ENCODE peak calls at places on chromosome 18, in seven cellular contexts. J, F, L, E, D, K and T are unnamed samples.

GRCh38 chr18:30915336-30915988 is 127.1 kb downstream of the DSC3 start:
- DNase-seq in J (no peak), L (no peak), D (no peak), K (no peak), F (no peak), E (no peak), T (no peak)

GRCh38 chr18:31230495-31230894 is 67.8 kb upstream of the DSC1 start:
- DNase-seq in D (no peak), K (no peak), F (no peak), E (no peak), L (no peak), J (peak; percentile 86), T (no peak)

GRCh38 chr18:5717241-5717640 is 173.4 kb upstream of the EPB41L3 start:
- DNase-seq in D (no peak), L (no peak), J (no peak), K (no peak), E (no peak), F (no peak), T (no peak)

GRCh38 chr18:10015288-10015701 is 101.5 kb downstream of the VAPA start:
- DNase-seq in D (no peak), J (peak; percentile 17), F (no peak), L (no peak), K (no peak), E (no peak), T (no peak)

GRCh38 chr18:4352746-4353522 is 102.2 kb downstream of the DLGAP1 start:
- DNase-seq in L (no peak), E (no peak), F (no peak), D (no peak), K (no peak), J (no peak), T (no peak)

GRCh38 chr18:59219672-59220163 is at the start of gene GRP:
- DNase-seq in J (no peak), F (peak; percentile 72), D (no peak), L (no peak), E (no peak), K (no peak), T (no peak)

GRCh38 chr18:3758531-3758930 is 308.6 kb downstream of the TGIF1 start:
- DNase-seq in K (no peak), D (no peak), L (no peak), J (peak; percentile 77), F (no peak), E (no peak), T (no peak)

GRCh38 chr18:55416791-55417190 is 171.2 kb downstream of the TCF4 start:
- DNase-seq in F (no peak), L (no peak), J (no peak), K (no peak), D (no peak), E (no peak), T (no peak)

GRCh38 chr18:36379426-36379984 is 82.0 kb downstream of the FHOD3 start:
- DNase-seq in J (no peak), L (no peak), E (no peak), D (no peak), K (no peak), F (no peak), T (no peak)

GRCh38 chr18:76306685-76307292 is 188.3 kb downstream of the ZNF516 start:
- DNase-seq in K (no peak), D (no peak), F (no peak), E (no peak), L (no peak), J (no peak), T (peak; percentile 0)

GRCh38 chr18:77054606-77055428 is 77.8 kb downstream of the MBP start:
- DNase-seq in D (peak; percentile 71), F (peak; percentile 93), E (peak; percentile 61), J (peak; percentile 93), K (peak; percentile 92), L (peak; percentile 81), T (peak; percentile 83)

GRCh38 chr18:34773961-34774754 is 64.1 kb downstream of the DTNA start:
- DNase-seq in D (no peak), L (peak; percentile 54), E (peak; percentile 60), K (no peak), F (no peak), J (peak; percentile 64), T (no peak)

GRCh38 chr18:8548186-8548585 is 61.1 kb upstream of the RAB12 start:
- DNase-seq in J (peak; percentile 39), L (no peak), F (no peak), E (no peak), D (no peak), K (no peak), T (no peak)

GRCh38 chr18:35430721-35431441 is 53.7 kb upstream of the ZNF396 start:
- DNase-seq in J (no peak), E (no peak), L (no peak), F (no peak), D (no peak), K (no peak), T (no peak)

GRCh38 chr18:70333757-70334156 is 44.9 kb downstream of the SOCS6 start:
- DNase-seq in K (no peak), F (no peak), L (no peak), D (no peak), E (no peak), J (peak; percentile 100), T (no peak)

GRCh38 chr18:33755918-33756590 is 178.0 kb downstream of the ASXL3 start:
- DNase-seq in F (peak; percentile 18), E (no peak), K (no peak), D (no peak), L (no peak), J (peak; percentile 93), T (no peak)

GRCh38 chr18:5851998-5852397 is 43.3 kb downstream of the TMEM200C start:
- DNase-seq in F (no peak), D (no peak), K (no peak), L (no peak), E (no peak), J (no peak), T (no peak)

GRCh38 chr18:60649107-60649506 is 276.5 kb upstream of the MC4R start:
- DNase-seq in F (no peak), D (no peak), L (no peak), E (no peak), J (no peak), K (no peak), T (no peak)

GRCh38 chr18:36643016-36643415 is 185.8 kb downstream of the TPGS2 start:
- DNase-seq in E (no peak), L (no peak), K (no peak), D (no peak), F (no peak), J (no peak), T (no peak)

GRCh38 chr18:75679347-75679746 is 251.8 kb upstream of the SMIM21 start:
- DNase-seq in D (no peak), L (peak; percentile 65), J (no peak), F (no peak), K (no peak), E (no peak), T (no peak)

GRCh38 chr18:37742436-37742835 is 176.8 kb upstream of the CELF4 start:
- DNase-seq in L (no peak), D (no peak), F (no peak), K (no peak), J (no peak), E (no peak), T (no peak)

GRCh38 chr18:46333371-46334199 is 229.4 kb downstream of the HAUS1 start:
- DNase-seq in F (peak; percentile 71), J (no peak), D (no peak), E (no peak), K (no peak), L (peak; percentile 64), T (no peak)

GRCh38 chr18:31645411-31645810 is 39.0 kb downstream of the B4GALT6 start:
- DNase-seq in D (no peak), F (no peak), J (no peak), K (no peak), E (no peak), L (no peak), T (no peak)

GRCh38 chr18:361941-362913 is 94.4 kb upstream of the THOC1 start:
- DNase-seq in L (no peak), E (no peak), F (no peak), D (no peak), K (no peak), J (peak; percentile 81), T (no peak)

GRCh38 chr18:9233771-9234440 is 97.3 kb downstream of the ANKRD12 start:
- DNase-seq in J (no peak), F (peak; percentile 39), L (no peak), K (no peak), E (no peak), D (no peak), T (no peak)

DNA sequence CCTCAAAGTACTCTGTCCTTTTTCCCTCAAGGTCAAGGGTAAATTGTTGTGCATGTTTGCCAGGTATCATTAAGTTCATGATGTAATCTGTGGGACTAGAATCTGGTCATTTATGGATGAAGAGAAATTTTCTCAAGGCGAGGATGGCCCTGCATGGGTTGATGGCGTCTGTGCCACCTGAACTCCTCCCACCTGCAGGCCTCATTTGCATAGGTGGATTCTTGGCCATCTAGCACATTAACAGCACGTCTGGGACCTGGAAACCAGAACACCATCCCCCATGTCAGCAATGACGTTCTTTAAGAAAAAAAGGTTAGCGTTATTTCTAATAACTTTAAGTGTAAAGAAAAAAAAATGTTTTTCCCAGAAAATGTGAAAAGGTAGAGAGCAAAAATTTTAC is 145.8 kb downstream of the ESCO1 start:
- DNase-seq in D (no peak), E (no peak), J (no peak), F (no peak), L (no peak), K (no peak), T (no peak)
- H3K4me1 ChIP-seq in D (no peaks in the 10 kb centered on the region), E (no peaks in the 10 kb centered on the region), J (peaks cover 5% of the 10 kb centered on the region), F (no peaks in the 10 kb centered on the region), L (no peaks in the 10 kb centered on the region), K (no peaks in the 10 kb centered on the region), T (no peaks in the 10 kb centered on the region)

DNA sequence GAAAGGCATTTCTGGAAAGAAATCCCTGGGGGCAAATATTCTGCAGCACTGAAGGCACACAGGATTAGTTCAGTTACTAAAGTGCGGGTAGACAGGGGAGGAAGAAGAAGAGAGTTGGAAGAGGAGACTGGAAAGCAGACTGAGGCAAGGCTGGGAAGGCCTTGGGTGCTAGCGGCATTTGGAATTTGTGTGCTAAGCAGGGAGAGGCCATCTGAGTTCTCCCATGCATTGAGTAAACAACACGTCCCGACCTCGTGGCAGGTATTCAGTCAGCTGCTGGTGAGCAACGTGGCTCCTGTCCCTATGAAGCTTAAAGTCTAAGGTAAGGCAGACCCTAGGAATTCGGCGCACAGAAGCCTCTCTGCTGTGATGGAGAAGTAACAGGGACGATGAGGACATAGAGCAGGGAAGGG is 30.7 kb downstream of the ATP8B1 start:
- DNase-seq in F (no peak), D (no peak), E (peak; percentile 71), K (no peak), J (no peak), L (no peak), T (no peak)
- H3K4me1 ChIP-seq in F (peaks cover 65% of the 10 kb centered on the region), D (no peaks in the 10 kb centered on the region), E (peaks cover 84% of the 10 kb centered on the region), K (peaks cover 68% of the 10 kb centered on the region), J (peaks cover 17% of the 10 kb centered on the region), L (peaks cover 65% of the 10 kb centered on the region), T (no peaks in the 10 kb centered on the region)

GRCh38 chr18:51153659-51154371 is 43.7 kb downstream of the MEX3C start:
- DNase-seq in F (peak; percentile 78), K (no peak), J (no peak), D (peak; percentile 16), E (no peak), L (no peak), T (peak; percentile 87)
- H3K4me1 ChIP-seq in F (no peaks in the 10 kb centered on the region), K (no peaks in the 10 kb centered on the region), J (no peaks in the 10 kb centered on the region), D (peaks cover 19% of the 10 kb centered on the region), E (no peaks in the 10 kb centered on the region), L (no peaks in the 10 kb centered on the region), T (peaks cover 62% of the 10 kb centered on the region)

DNA sequence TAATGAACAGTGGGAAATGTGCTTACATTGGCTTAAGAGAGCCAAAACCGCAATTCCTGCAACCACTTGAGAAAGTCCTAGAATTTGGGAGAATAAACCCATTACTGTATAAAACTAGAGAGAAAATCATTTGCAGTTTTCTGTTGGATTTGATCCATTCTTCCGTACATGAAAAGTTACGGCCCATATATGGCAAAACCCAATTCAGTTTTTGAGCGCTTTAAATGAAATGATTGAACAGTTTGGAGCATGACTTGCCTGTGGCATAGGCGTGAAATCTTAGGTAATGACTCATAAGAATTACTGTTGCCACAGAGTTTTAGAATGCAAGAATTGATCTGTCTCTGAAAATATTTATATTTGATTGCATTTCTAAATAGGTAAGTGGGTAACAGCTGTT is 52.0 kb downstream of the PHLPP1 start:
- DNase-seq in F (no peak), E (no peak), D (no peak), K (no peak), J (no peak), L (no peak), T (no peak)
- H3K4me1 ChIP-seq in F (peaks cover 9% of the 10 kb centered on the region), E (peaks cover 29% of the 10 kb centered on the region), D (no peaks in the 10 kb centered on the region), K (peaks cover 8% of the 10 kb centered on the region), J (no peaks in the 10 kb centered on the region), L (peaks cover 14% of the 10 kb centered on the region), T (peaks cover 5% of the 10 kb centered on the region)